ENCODE peak calls at places on chromosomes 5 and 9, in six cellular contexts. Z is H1, P is K562, O is HepG2, N is SK-N-SH, D is GM12878. H is an unnamed sample.

GRCh38 chr5:38613992-38614836 is 57.8 kb upstream of the LIFR start:
- DNase-seq in Z (no peak), P (no peak), O (no peak), N (no peak), D (no peak), H (no peak)

GRCh38 chr9:4117835-4118610 is 181.8 kb downstream of the GLIS3 start:
- DNase-seq in Z (peak), P (peak), O (peak), N (peak), D (no peak), H (peak)

GRCh38 chr9:124502711-124503702 is 4.2 kb downstream of the NR5A1 start:
- DNase-seq in Z (no peak), P (no peak), O (no peak), N (peak), D (no peak), H (no peak)

GRCh38 chr9:82320566-82320965 is 332.0 kb downstream of the SPATA31D1 start:
- DNase-seq in Z (no peak), P (no peak), O (no peak), N (no peak), D (no peak), H (no peak)

GRCh38 chr5:24065786-24066185 is 558.4 kb downstream of the PRDM9 start:
- DNase-seq in Z (no peak), P (no peak), O (no peak), N (no peak), D (no peak), H (no peak)

GRCh38 chr5:78912085-78912771 is 72.9 kb downstream of the ARSB start:
- DNase-seq in Z (no peak), P (no peak), O (no peak), N (peak), D (no peak), H (no peak)

GRCh38 chr5:10661401-10661800 is 97.5 kb downstream of the ANKRD33B start:
- DNase-seq in Z (no peak), P (no peak), O (no peak), N (no peak), D (no peak), H (no peak)

GRCh38 chr9:17401858-17402257 is 177.0 kb upstream of the SH3GL2 start:
- DNase-seq in Z (no peak), P (no peak), O (no peak), N (no peak), D (no peak), H (no peak)

GRCh38 chr9:130537346-130538050 is 41.9 kb upstream of the FUBP3 start:
- DNase-seq in Z (no peak), P (peak), O (no peak), N (peak), D (no peak), H (no peak)

GRCh38 chr9:109314011-109314531 is 6.8 kb downstream of the EPB41L4B start:
- DNase-seq in Z (no peak), P (no peak), O (peak), N (no peak), D (no peak), H (no peak)

GRCh38 chr5:75461679-75462078 is 49.8 kb downstream of the CERT1 start:
- DNase-seq in Z (no peak), P (no peak), O (no peak), N (no peak), D (no peak), H (no peak)

GRCh38 chr9:29609282-29609681 is 2036.0 kb upstream of the C9orf72 start:
- DNase-seq in Z (no peak), P (no peak), O (no peak), N (no peak), D (no peak), H (no peak)

GRCh38 chr5:89546658-89547057 is 663.7 kb upstream of the MEF2C start:
- DNase-seq in Z (no peak), P (no peak), O (no peak), N (no peak), D (no peak), H (no peak)

GRCh38 chr9:114309096-114309495 is 13.8 kb upstream of the ORM1 start:
- DNase-seq in Z (no peak), P (no peak), O (no peak), N (no peak), D (no peak), H (no peak)

GRCh38 chr5:177996660-177997318 is 747 bp upstream of the PROP1 start:
- DNase-seq in Z (no peak), P (no peak), O (no peak), N (no peak), D (no peak), H (no peak)

GRCh38 chr5:108212775-108213346 is 169.0 kb downstream of the FBXL17 start:
- DNase-seq in Z (peak), P (peak), O (peak), N (no peak), D (no peak), H (no peak)

GRCh38 chr5:135211083-135211790 is 177.2 kb upstream of the PITX1 start:
- DNase-seq in Z (no peak), P (no peak), O (no peak), N (no peak), D (no peak), H (no peak)

GRCh38 chr9:115983366-115983765 is 170.2 kb upstream of the PAPPA start:
- DNase-seq in Z (no peak), P (no peak), O (no peak), N (no peak), D (no peak), H (no peak)

GRCh38 chr9:72362680-72363139 is 2.3 kb downstream of the ZFAND5 start:
- DNase-seq in Z (no peak), P (peak), O (peak), N (peak), D (peak), H (peak)

GRCh38 chr9:116733010-116733641 is 46.0 kb downstream of the TRIM32 start:
- DNase-seq in Z (no peak), P (no peak), O (no peak), N (no peak), D (peak), H (no peak)

GRCh38 chr9:37220971-37221370 is 100.6 kb downstream of the ZCCHC7 start:
- DNase-seq in Z (no peak), P (no peak), O (no peak), N (no peak), D (no peak), H (no peak)

GRCh38 chr5:141875795-141876627 is 2.2 kb downstream of the PCDH1 start:
- DNase-seq in Z (no peak), P (peak), O (no peak), N (peak), D (no peak), H (no peak)

GRCh38 chr5:9324348-9325056 is 221.4 kb downstream of the SEMA5A start:
- DNase-seq in Z (no peak), P (no peak), O (no peak), N (no peak), D (no peak), H (no peak)

GRCh38 chr9:83583151-83584014 is 39.6 kb upstream of the IDNK start:
- DNase-seq in Z (peak), P (peak), O (peak), N (peak), D (no peak), H (peak)

GRCh38 chr5:72747826-72748225 is 68.6 kb upstream of the TNPO1 start:
- DNase-seq in Z (no peak), P (no peak), O (no peak), N (no peak), D (no peak), H (no peak)

GRCh38 chr9:70924380-70924779 is 197.0 kb downstream of the TRPM3 start:
- DNase-seq in Z (no peak), P (no peak), O (no peak), N (no peak), D (no peak), H (no peak)

GRCh38 chr5:108216890-108217289 is 165.0 kb downstream of the FBXL17 start:
- DNase-seq in Z (no peak), P (no peak), O (peak), N (no peak), D (no peak), H (no peak)

GRCh38 chr5:50302815-50303490 is 138.1 kb downstream of the EMB start:
- DNase-seq in Z (no peak), P (no peak), O (no peak), N (no peak), D (no peak), H (no peak)

GRCh38 chr9:135925496-135926133 is 18.3 kb upstream of the CAMSAP1 start:
- DNase-seq in Z (no peak), P (no peak), O (no peak), N (no peak), D (no peak), H (no peak)

GRCh38 chr5:10250804-10251276 is 760 bp downstream of the CCT5 start:
- DNase-seq in Z (no peak), P (peak), O (no peak), N (peak), D (no peak), H (peak)

GRCh38 chr9:114238471-114238870 is 83.1 kb downstream of the COL27A1 start:
- DNase-seq in Z (no peak), P (no peak), O (no peak), N (no peak), D (no peak), H (no peak)

GRCh38 chr9:111610851-111611250 is 11.4 kb upstream of the PTGR1 start:
- DNase-seq in Z (no peak), P (no peak), O (no peak), N (no peak), D (no peak), H (no peak)

GRCh38 chr9:111615928-111616327 is 15.2 kb upstream of the DNAJC25 start:
- DNase-seq in Z (no peak), P (no peak), O (no peak), N (no peak), D (no peak), H (no peak)

GRCh38 chr9:111610149-111610548 is 10.7 kb upstream of the PTGR1 start:
- DNase-seq in Z (no peak), P (no peak), O (no peak), N (no peak), D (no peak), H (no peak)

DNA sequence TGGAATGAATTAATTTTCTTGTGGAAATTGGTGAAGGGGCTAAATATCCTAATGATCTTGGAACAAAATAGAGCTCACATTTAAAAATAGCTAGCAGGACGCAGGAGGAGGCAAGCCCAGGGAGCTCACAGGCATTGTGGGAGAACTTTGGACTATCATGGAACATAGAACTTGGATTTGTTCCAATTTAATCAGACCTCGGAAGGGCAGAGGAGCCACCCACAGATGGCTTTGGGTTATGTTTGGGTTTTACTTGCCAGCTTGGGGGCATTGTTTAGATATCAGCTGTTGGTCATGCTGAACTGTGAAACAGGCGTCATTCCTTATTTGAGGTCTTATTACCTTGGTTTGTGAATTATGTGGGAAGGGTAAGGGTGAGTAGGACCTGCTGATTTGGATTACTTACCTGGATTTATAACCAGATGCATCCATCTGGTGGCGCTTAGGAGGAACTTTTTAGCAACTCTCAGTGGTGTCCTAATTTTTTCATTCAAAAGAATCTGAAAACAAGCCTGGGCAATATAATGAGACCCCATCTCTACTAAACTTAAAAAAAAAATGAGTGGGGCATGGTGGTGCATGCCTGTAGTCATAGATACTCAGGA is 14.1 kb upstream of the PTGR1 start:
- DNase-seq in Z (no peak), P (no peak), O (peak), N (no peak), D (no peak), H (no peak)
- TF ChIP-seq CTCF in Z (no peak), P (no peak), O (no peak), N (no peak), D (no peak), H (no peak)

GRCh38 chr5:15785636-15786035 is 285.7 kb downstream of the FBXL7 start:
- DNase-seq in Z (no peak), P (no peak), O (no peak), N (no peak), D (no peak), H (no peak)

GRCh38 chr5:15789661-15790060 is 289.7 kb downstream of the FBXL7 start:
- DNase-seq in Z (no peak), P (no peak), O (no peak), N (no peak), D (no peak), H (no peak)

GRCh38 chr5:15786884-15787283 is 286.9 kb downstream of the FBXL7 start:
- DNase-seq in Z (no peak), P (no peak), O (no peak), N (no peak), D (no peak), H (no peak)

GRCh38 chr5:15787676-15788075 is 287.7 kb downstream of the FBXL7 start:
- DNase-seq in Z (no peak), P (no peak), O (no peak), N (no peak), D (no peak), H (no peak)

GRCh38 chr5:15783734-15784133 is 283.8 kb downstream of the FBXL7 start:
- DNase-seq in Z (no peak), P (no peak), O (no peak), N (no peak), D (no peak), H (no peak)
- TF ChIP-seq GABPA in Z (no peak), P (no peak), O (no peak), N (no peak), D (no peak), H (no peak)

GRCh38 chr9:120338340-120338739 is 241.6 kb downstream of the CDK5RAP2 start:
- DNase-seq in Z (no peak), P (no peak), O (no peak), N (no peak), D (no peak), H (no peak)
- TF ChIP-seq CTCF in Z (peak), P (peak), O (no peak), N (no peak), D (no peak), H (no peak)

GRCh38 chr5:65163698-65164097 is 318.0 kb downstream of the ADAMTS6 start:
- DNase-seq in Z (no peak), P (no peak), O (no peak), N (no peak), D (no peak), H (no peak)
- TF ChIP-seq GABPA in Z (no peak), P (no peak), O (no peak), N (no peak), D (no peak), H (no peak)

DNA sequence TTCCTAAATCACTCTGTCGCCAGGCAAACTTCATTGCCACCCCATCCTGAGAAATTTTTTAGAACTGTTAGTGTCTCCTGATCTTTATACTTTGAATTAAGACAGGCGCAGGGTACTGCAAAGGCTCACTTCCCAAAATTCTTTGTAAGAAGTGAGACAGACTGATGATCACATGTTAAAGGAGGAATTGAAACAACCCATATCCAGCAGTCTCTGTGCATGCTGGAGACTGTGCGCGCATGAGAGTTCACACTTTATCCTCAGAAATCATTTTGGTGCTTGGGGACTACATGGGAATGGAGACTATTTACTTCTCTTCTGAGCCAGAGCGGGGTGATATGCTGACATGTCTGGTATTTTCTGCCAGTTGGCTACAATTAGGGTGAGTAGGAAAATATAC is 91.2 kb downstream of the ZNF474 start:
- DNase-seq in Z (no peak), P (no peak), O (no peak), N (no peak), D (no peak), H (no peak)
- TF ChIP-seq CTCF in Z (no peak), P (no peak), O (no peak), N (no peak), D (no peak), H (no peak)

DNA sequence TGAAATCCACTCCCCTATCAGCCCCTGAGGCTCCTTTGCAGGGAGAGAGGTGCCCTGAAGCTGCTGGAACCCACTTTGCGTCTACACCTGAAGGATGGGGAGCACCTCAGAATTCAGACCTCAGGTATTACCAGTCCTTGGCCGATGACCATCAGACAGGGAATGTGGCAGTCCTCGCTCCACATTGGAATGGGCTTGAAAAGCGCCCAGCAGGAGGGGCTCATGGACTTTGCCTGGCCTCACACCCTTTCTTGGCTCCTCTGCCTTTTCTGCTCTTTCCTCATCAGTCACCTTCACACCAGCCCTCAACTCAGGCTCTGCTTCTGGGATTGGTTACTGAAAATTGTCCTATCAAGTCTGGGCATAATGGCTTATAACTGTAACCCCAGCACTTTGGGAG is 83.9 kb downstream of the BARX1 start:
- DNase-seq in Z (no peak), P (no peak), O (no peak), N (peak), D (no peak), H (no peak)
- TF ChIP-seq GABPA in Z (no peak), P (no peak), O (no peak), N (no peak), D (no peak), H (no peak)

GRCh38 chr5:168291961-168292782 is 727 bp downstream of the WWC1 start:
- DNase-seq in Z (no peak), P (no peak), O (no peak), N (peak), D (no peak), H (no peak)
- TF ChIP-seq CTCF in Z (peak), P (no peak), O (peak), N (peak), D (peak), H (no peak)

DNA sequence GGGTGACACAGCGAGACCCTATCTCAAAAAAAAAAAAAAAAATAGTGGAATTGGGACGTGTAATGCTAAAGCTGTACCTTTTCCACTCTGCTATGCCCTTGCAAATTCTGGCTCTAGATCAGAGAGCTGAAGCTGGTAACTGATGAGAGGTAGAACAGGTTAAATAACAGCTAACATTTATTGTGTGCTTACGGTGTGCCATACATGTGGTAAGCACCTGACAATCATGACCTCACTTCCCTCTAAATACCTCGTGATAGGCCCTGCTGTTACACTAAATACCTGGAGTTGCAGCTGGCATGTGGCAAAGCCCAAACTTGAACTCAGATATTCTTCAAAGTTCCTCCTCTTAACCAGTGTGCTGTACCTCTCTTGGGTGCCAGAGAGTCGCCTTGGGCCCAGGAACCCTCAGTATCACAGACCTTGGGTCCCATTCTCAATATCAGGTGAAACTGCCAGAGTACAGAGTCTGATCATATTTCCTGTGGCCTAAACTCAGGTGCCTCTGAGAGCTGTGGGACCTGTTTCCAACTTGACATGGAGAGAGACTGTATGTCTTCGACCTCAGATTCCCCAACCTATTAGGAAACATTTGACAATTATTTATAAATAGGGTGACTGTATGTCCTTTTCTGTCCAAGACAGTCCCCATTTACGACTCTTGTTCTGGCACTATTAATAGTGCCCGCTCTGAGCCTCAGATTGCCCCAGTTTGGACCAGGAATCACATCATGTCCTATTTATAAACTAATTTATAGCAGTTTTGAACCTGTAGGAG is 4.8 kb downstream of the ARL10 start:
- DNase-seq in Z (no peak), P (no peak), O (no peak), N (no peak), D (no peak), H (no peak)
- TF ChIP-seq GABPA in Z (no peak), P (no peak), O (no peak), N (no peak), D (no peak), H (no peak)

DNA sequence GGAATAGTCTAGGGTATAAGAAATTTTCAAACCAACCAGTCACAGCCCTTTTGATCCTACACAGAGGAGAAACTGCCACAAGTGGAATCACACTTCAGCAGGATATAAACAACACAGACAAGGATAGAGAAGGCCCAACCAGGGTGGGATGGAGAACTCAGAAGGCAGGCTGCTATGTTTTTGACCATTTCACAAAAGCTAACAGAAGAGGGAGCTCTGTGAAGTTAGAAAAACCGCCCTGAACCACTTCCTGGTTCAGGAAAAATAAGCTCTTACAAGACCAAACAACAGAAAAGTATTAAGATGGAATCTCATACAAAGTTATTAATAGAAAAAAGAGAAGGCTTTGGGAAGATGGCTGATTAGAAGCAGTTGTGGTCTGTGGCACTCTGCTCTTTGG is 960 bp upstream of the IFNB1 start:
- DNase-seq in Z (no peak), P (no peak), O (no peak), N (no peak), D (no peak), H (no peak)
- TF ChIP-seq CTCF in Z (peak), P (no peak), O (no peak), N (no peak), D (peak), H (no peak)

H was measured in HL-60.